ENCODE peak calls at places on chromosomes 1 and 21, in seven cellular contexts. One of them, this sample, is unnamed.

GRCh38 chr1:1132928-1133750 is 17.2 kb upstream of the C1orf159 start:
- DNase-seq in fibroblast of lung: peak; percentile 69
- DNase-seq in RWPE1: no peak
- DNase-seq in left lung: no peak
- DNase-seq in A172: no peak
- DNase-seq in PC-3: no peak
- DNase-seq in HFF-Myc: no peak
- DNase-seq in this sample: no peak

GRCh38 chr1:212749924-212750535 is 41.5 kb downstream of the NSL1 start:
- DNase-seq in PC-3: peak; percentile 80
- DNase-seq in HFF-Myc: peak; percentile 76
- DNase-seq in A172: peak; percentile 84
- DNase-seq in fibroblast of lung: peak; percentile 87
- DNase-seq in left lung: no peak
- DNase-seq in RWPE1: peak; percentile 61
- DNase-seq in this sample: peak; percentile 90

GRCh38 chr1:161502641-161503393 is 2.4 kb upstream of the FCGR2A start:
- DNase-seq in A172: peak; percentile 68
- DNase-seq in RWPE1: no peak
- DNase-seq in fibroblast of lung: no peak
- DNase-seq in PC-3: peak; percentile 71
- DNase-seq in left lung: no peak
- DNase-seq in HFF-Myc: no peak
- DNase-seq in this sample: no peak

GRCh38 chr1:17328855-17329254 is 20.9 kb downstream of the PADI4 start:
- DNase-seq in A172: no peak
- DNase-seq in fibroblast of lung: no peak
- DNase-seq in left lung: no peak
- DNase-seq in RWPE1: no peak
- DNase-seq in PC-3: no peak
- DNase-seq in HFF-Myc: no peak
- DNase-seq in this sample: no peak

GRCh38 chr1:115929846-115930245 is 46.5 kb upstream of the SLC22A15 start:
- DNase-seq in fibroblast of lung: peak; percentile 81
- DNase-seq in RWPE1: peak; percentile 38
- DNase-seq in A172: peak; percentile 54
- DNase-seq in PC-3: peak; percentile 58
- DNase-seq in HFF-Myc: peak; percentile 41
- DNase-seq in left lung: no peak
- DNase-seq in this sample: peak; percentile 70

GRCh38 chr1:71252900-71253299 is 172.1 kb upstream of the ZRANB2 start:
- DNase-seq in HFF-Myc: no peak
- DNase-seq in left lung: no peak
- DNase-seq in A172: no peak
- DNase-seq in PC-3: no peak
- DNase-seq in fibroblast of lung: no peak
- DNase-seq in RWPE1: peak; percentile 1
- DNase-seq in this sample: peak; percentile 63

GRCh38 chr21:38260426-38260825 is 3.6 kb downstream of the KCNJ15 start:
- DNase-seq in HFF-Myc: no peak
- DNase-seq in left lung: no peak
- DNase-seq in RWPE1: no peak
- DNase-seq in PC-3: no peak
- DNase-seq in fibroblast of lung: no peak
- DNase-seq in A172: no peak
- DNase-seq in this sample: no peak

GRCh38 chr1:39089811-39090519 is 63.8 kb downstream of the NDUFS5 start:
- DNase-seq in PC-3: peak; percentile 21
- DNase-seq in RWPE1: no peak
- DNase-seq in A172: no peak
- DNase-seq in HFF-Myc: no peak
- DNase-seq in left lung: no peak
- DNase-seq in fibroblast of lung: no peak
- DNase-seq in this sample: peak; percentile 69

GRCh38 chr1:8230284-8230605 is 87.7 kb upstream of the SLC45A1 start:
- DNase-seq in PC-3: no peak
- DNase-seq in left lung: no peak
- DNase-seq in A172: no peak
- DNase-seq in HFF-Myc: no peak
- DNase-seq in fibroblast of lung: no peak
- DNase-seq in RWPE1: no peak
- DNase-seq in this sample: no peak

GRCh38 chr21:14531927-14532326 is 14.2 kb downstream of the SAMSN1 start:
- DNase-seq in RWPE1: no peak
- DNase-seq in PC-3: no peak
- DNase-seq in HFF-Myc: no peak
- DNase-seq in fibroblast of lung: no peak
- DNase-seq in A172: no peak
- DNase-seq in left lung: no peak
- DNase-seq in this sample: no peak

GRCh38 chr1:197923013-197923412 is 5.8 kb downstream of the LHX9 start:
- DNase-seq in left lung: no peak
- DNase-seq in HFF-Myc: no peak
- DNase-seq in PC-3: no peak
- DNase-seq in RWPE1: no peak
- DNase-seq in fibroblast of lung: no peak
- DNase-seq in A172: no peak
- DNase-seq in this sample: no peak